ENCODE peak calls at places on chromosomes 6 and 20, in four cellular contexts. V, F, T and Z are unnamed samples.

GRCh38 chr6:158708239-158708638 is 58.4 kb downstream of the SYTL3 start:
- DNase-seq in V (no peak), T (peak; percentile 53), F (no peak), Z (peak; percentile 60)

GRCh38 chr20:36629719-36630340 is 16.2 kb downstream of the SLA2 start:
- DNase-seq in V (no peak), F (no peak), T (no peak), Z (no peak)

GRCh38 chr20:49400904-49401303 is 81.6 kb downstream of the KCNB1 start:
- DNase-seq in V (no peak), T (peak; percentile 14), F (no peak), Z (peak; percentile 62)

GRCh38 chr20:48864254-48864653 is 36.5 kb upstream of the PREX1 start:
- DNase-seq in V (no peak), F (no peak), T (no peak), Z (no peak)

GRCh38 chr6:92023410-92023940 is 1395.9 kb downstream of the EPHA7 start:
- DNase-seq in V (no peak), T (no peak), F (no peak), Z (no peak)

GRCh38 chr6:36633915-36634314 is 39.8 kb downstream of the SRSF3 start:
- DNase-seq in T (peak; percentile 87), V (no peak), F (no peak), Z (peak; percentile 87)

GRCh38 chr6:135686784-135687301 is 164.7 kb upstream of the PDE7B start:
- DNase-seq in T (peak; percentile 69), V (no peak), F (no peak), Z (peak; percentile 60)

GRCh38 chr20:50089140-50089786 is 23.7 kb downstream of the UBE2V1 start:
- DNase-seq in V (no peak), T (no peak), F (no peak), Z (no peak)

GRCh38 chr6:140736227-140736626 is 1361.8 kb upstream of the CITED2 start:
- DNase-seq in T (peak; percentile 48), V (no peak), F (no peak), Z (no peak)

GRCh38 chr6:82988904-82989303 is 76.7 kb downstream of the UBE3D start:
- DNase-seq in T (peak; percentile 6), V (peak; percentile 57), F (no peak), Z (peak; percentile 46)

GRCh38 chr6:130997061-130997753 is 65.8 kb downstream of the EPB41L2 start:
- DNase-seq in V (no peak), T (peak; percentile 74), F (no peak), Z (peak; percentile 56)

GRCh38 chr20:37567331-37567665 is 39.6 kb upstream of the BLCAP start:
- DNase-seq in T (no peak), V (no peak), F (no peak), Z (no peak)

DNA sequence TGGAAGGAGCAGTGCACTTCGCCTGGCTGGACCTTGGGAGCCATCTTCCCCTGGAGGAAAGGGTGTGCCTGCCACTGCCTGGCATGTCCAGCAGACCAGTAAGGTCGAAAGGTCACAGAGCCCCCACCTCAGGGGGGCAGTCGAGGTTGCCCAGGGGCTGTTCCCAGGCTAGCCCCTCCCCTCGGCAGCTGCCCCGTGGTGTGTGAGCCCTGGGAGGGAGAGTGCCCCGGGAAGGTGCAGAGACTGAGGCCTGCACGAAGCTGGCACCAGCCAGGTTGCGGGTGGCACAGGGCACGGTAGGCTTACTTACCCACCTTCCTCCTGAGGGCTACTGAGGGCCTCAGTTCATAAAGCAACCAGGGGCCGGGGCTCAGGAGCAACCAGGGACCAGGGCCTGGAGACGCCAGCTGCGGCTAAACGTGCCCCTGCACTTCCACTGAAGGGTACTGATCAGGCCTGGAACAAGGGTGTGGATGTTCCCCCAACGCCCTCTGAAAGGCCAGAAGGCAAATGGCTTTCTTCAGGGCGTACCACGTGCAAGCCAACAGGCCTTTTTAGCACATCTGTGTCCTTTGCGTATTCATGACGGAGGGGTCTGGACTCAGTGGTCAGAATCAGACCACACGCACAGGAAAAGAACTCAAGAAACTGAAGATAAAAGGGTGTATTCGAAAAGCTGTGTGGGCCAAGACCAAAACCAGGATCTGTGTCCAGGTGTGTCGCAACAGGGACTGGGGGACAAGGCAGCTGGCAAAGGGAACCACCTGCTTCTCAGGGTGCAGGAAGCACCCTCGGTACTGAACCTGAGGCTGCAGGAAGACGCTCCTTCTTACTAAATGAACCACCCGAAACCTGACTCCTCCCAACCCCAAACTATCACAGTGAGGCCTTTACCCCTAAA is 24.4 kb upstream of the TCFL5 start:
- DNase-seq in T (no peak), F (no peak), V (no peak), Z (no peak)
- H3K9me1 ChIP-seq in T (no peaks in the 10 kb centered on the region), F (no peaks in the 10 kb centered on the region), V (peaks cover 4% of the 10 kb centered on the region), Z (peaks cover 11% of the 10 kb centered on the region)

GRCh38 chr6:53672232-53672631 is 6.7 kb upstream of the KLHL31 start:
- DNase-seq in T (no peak), V (no peak), F (no peak), Z (no peak)
- H3K9me1 ChIP-seq in T (no peaks in the 10 kb centered on the region), V (no peaks in the 10 kb centered on the region), F (no peaks in the 10 kb centered on the region), Z (peaks cover 10% of the 10 kb centered on the region)

DNA sequence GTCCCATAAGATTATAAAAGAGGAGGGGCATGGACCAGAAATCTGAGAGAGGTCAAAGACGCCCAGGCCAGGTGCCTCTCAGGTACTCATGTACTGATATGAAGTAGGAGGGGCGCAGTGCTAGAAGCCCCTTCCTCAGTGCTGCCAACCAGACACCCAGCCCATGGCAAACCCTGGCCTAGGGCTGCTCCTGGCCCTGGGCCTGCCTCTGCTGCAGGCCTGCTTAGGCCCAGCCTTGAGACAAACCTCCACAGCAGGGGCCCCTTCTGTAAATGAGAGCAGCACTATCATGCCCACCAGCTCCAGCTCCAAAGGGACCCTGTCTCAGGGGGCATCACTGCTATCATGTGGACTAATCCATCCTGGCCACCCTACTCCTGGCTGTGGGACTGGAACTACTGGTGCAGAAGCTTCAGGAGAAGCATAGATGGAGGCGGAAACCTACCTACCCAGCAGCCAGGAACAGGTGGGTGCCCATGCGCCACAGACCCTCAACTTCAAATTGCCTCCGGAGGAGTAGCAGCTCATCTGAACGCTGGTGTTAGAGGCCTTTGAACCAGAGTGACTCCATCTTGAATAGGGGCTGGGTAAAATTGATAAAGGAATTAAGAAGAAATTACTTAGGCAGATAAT is 72.4 kb upstream of the LGSN start:
- DNase-seq in F (no peak), V (no peak), T (no peak), Z (no peak)
- H3K9me1 ChIP-seq in F (no peaks in the 10 kb centered on the region), V (no peaks in the 10 kb centered on the region), T (no peaks in the 10 kb centered on the region), Z (no peaks in the 10 kb centered on the region)

GRCh38 chr20:13784893-13785715 is at the start of the genes ESF1 and NDUFAF5:
- DNase-seq in V (peak; percentile 83), T (peak; percentile 98), F (peak; percentile 85), Z (peak; percentile 97)
- H3K9me1 ChIP-seq in V (no peaks in the 10 kb centered on the region), T (no peaks in the 10 kb centered on the region), F (no peaks in the 10 kb centered on the region), Z (peaks cover 3% of the 10 kb centered on the region)

DNA sequence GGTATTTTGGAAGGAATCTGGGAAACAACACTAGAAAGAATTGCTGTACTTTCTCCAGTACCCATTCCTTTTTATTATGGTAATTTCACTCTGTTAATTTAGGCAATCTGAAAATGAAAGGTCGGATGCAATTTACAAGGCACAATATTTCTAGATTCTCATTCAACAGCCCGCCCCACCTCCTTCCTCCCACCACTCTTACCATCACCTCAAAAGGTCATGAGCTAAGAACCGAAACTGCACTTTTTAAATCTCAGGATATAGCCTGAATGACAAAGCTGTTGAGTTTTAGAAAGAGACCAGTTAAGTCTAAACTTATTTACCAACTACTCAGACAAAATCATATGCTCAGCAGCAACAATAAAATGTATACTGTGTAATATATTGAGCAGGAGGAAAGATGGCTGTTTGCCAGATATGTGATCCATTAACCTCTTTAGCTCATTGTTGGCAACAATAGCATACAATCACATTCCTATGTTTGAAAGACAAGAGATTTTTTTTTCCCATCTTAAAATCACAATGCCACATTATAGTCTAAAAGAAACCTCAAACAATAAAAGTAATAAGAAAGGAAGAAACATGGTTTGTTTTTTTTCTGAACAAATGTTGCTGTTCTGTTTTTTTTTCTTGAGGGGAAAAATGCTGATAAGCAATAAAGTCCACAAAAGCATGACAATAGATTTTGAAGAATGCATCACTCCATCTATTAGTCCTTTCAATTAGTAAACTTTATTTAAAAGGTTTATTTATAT is 1.6 kb upstream of the HS3ST5 start:
- DNase-seq in F (no peak), T (peak; percentile 6), V (no peak), Z (no peak)
- H3K9me1 ChIP-seq in F (no peaks in the 10 kb centered on the region), T (no peaks in the 10 kb centered on the region), V (no peaks in the 10 kb centered on the region), Z (no peaks in the 10 kb centered on the region)

GRCh38 chr6:40325791-40326190 is 261.4 kb downstream of the LRFN2 start:
- DNase-seq in F (no peak), T (no peak), V (peak; percentile 41), Z (no peak)
- H3K9me1 ChIP-seq in F (no peaks in the 10 kb centered on the region), T (no peaks in the 10 kb centered on the region), V (no peaks in the 10 kb centered on the region), Z (no peaks in the 10 kb centered on the region)

DNA sequence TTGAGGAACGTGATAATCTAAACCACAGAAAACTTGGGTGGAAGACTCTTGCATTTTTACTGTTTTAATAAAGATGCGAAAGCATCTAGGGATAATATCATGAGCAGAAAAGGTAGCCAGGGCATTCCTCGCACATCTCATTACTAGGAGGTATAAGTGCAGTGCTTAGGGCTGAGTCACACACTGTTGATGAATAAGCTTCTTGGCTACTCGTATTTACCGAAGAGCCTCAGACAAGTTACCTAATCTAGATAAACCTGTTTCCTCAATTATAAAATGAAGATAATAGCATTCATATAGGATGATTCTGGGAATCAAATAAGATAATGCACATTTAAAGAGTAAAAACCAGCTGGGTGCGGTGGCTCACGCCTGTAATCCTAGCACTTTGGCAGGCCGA is 780 bp upstream of the KIAA0319 start:
- DNase-seq in F (peak; percentile 28), T (no peak), V (no peak), Z (peak; percentile 12)
- H3K9me1 ChIP-seq in F (no peaks in the 10 kb centered on the region), T (no peaks in the 10 kb centered on the region), V (no peaks in the 10 kb centered on the region), Z (no peaks in the 10 kb centered on the region)

GRCh38 chr20:44516491-44516890 is 5.4 kb downstream of the SERINC3 start:
- DNase-seq in F (no peak), T (no peak), V (no peak), Z (no peak)
- H3K9me1 ChIP-seq in F (peaks cover 5% of the 10 kb centered on the region), T (no peaks in the 10 kb centered on the region), V (peaks cover 4% of the 10 kb centered on the region), Z (peaks cover 6% of the 10 kb centered on the region)